ENCODE peak calls at places on chromosomes 4 and X, in nine cellular contexts. I, C, E, B, R, A, V, K and N are unnamed samples.

GRCh38 chr4:41373221-41373620 is 116.5 kb downstream of the UCHL1 start:
- DNase-seq in V (no peak), R (no peak), C (no peak), E (no peak), I (no peak), B (no peak), K (no peak), A (no peak), N (no peak)

GRCh38 chr4:185096032-185096653 is 46.9 kb upstream of the SLC25A4 start:
- DNase-seq in C (peak; percentile 49), I (peak; percentile 18), R (no peak), B (peak; percentile 57), V (no peak), A (peak; percentile 25), K (peak; percentile 41), E (no peak), N (no peak)

GRCh38 chr4:164379694-164380093 is 374.2 kb upstream of the SMIM31 start:
- DNase-seq in R (no peak), C (no peak), K (no peak), B (no peak), E (no peak), A (no peak), V (no peak), I (no peak), N (no peak)

GRCh38 chrX:110418220-110418856 is 59.7 kb downstream of the RTL9 start:
- DNase-seq in K (peak; percentile 58), R (no peak), E (no peak), I (no peak), A (peak; percentile 73), B (peak; percentile 45), V (peak; percentile 52), C (no peak), N (peak; percentile 30)

GRCh38 chr4:35493977-35494376 is 750.3 kb downstream of the ARAP2 start:
- DNase-seq in E (no peak), A (no peak), K (no peak), V (no peak), I (no peak), B (no peak), C (no peak), R (no peak), N (no peak)

GRCh38 chrX:39787999-39788398 is 309.8 kb downstream of the BCOR start:
- DNase-seq in E (no peak), C (no peak), I (no peak), B (no peak), K (no peak), A (no peak), R (no peak), V (no peak), N (no peak)

GRCh38 chrX:14591976-14592375 is 62.6 kb downstream of the GLRA2 start:
- DNase-seq in B (no peak), C (no peak), E (no peak), V (no peak), A (peak; percentile 25), R (no peak), I (no peak), K (peak; percentile 30), N (no peak)

GRCh38 chrX:51614353-51614752 is 4.4 kb downstream of the CENPVL3 start:
- DNase-seq in A (peak; percentile 18), K (peak; percentile 23), V (no peak), B (no peak), E (no peak), C (peak; percentile 13), R (no peak), I (peak; percentile 14), N (no peak)

GRCh38 chrX:49175875-49176274 is 4.2 kb downstream of the PLP2 start:
- DNase-seq in I (no peak), V (no peak), E (no peak), A (no peak), R (no peak), K (no peak), B (no peak), C (no peak), N (no peak)

GRCh38 chr4:15765910-15766703 is 12.0 kb upstream of the CD38 start:
- DNase-seq in A (no peak), I (no peak), K (no peak), V (no peak), R (no peak), C (no peak), B (no peak), E (no peak), N (no peak)

GRCh38 chr4:67167849-67168248 is 377.5 kb downstream of the CENPC start:
- DNase-seq in I (no peak), E (no peak), V (no peak), K (no peak), B (no peak), R (no peak), C (no peak), A (no peak), N (no peak)

GRCh38 chrX:17537652-17538301 is 162.8 kb downstream of the NHS start:
- DNase-seq in V (no peak), C (no peak), B (no peak), E (peak; percentile 47), R (no peak), K (no peak), I (no peak), A (no peak), N (no peak)

GRCh38 chrX:24259544-24260240 is 54.2 kb downstream of the SUPT20HL2 start:
- DNase-seq in V (peak; percentile 53), B (peak; percentile 67), E (peak; percentile 66), C (peak; percentile 20), I (peak; percentile 33), K (peak; percentile 59), A (peak; percentile 59), R (no peak), N (no peak)

GRCh38 chr4:55880652-55881280 is 27.3 kb downstream of the EXOC1 start:
- DNase-seq in I (no peak), A (no peak), K (no peak), C (no peak), B (no peak), V (no peak), E (no peak), R (no peak), N (no peak)

GRCh38 chrX:119726900-119727555 is 31.4 kb upstream of the SOWAHD start:
- DNase-seq in R (no peak), V (no peak), E (no peak), A (peak; percentile 15), C (no peak), B (no peak), K (peak; percentile 9), I (no peak), N (no peak)

GRCh38 chr4:179867300-179867878 is 2375.8 kb upstream of the TENM3 start:
- DNase-seq in K (peak; percentile 13), I (peak; percentile 44), A (peak; percentile 0), B (peak; percentile 86), V (peak; percentile 55), C (peak; percentile 7), E (no peak), R (peak; percentile 2), N (peak; percentile 32)

GRCh38 chrX:100264200-100264599 is 145.9 kb downstream of the PCDH19 start:
- DNase-seq in A (no peak), B (no peak), C (no peak), I (no peak), R (no peak), K (no peak), E (no peak), V (no peak), N (no peak)